ENCODE peak calls at places on chromosomes 7 and 10, in four cellular contexts. U is suprapubic skin, Y is osteocyte, M is RWPE1. T is an unnamed sample.

GRCh38 chr10:30639946-30640786 is 10.6 kb upstream of the LYZL2 start:
- DNase-seq in Y (no peak), M (peak), U (no peak), T (peak)

GRCh38 chr7:67429735-67430134 is 433.1 kb downstream of the TYW1 start:
- DNase-seq in M (no peak), U (no peak), Y (no peak), T (no peak)

GRCh38 chr10:63866747-63867140 is 345.5 kb downstream of the REEP3 start:
- DNase-seq in Y (no peak), U (no peak), M (peak), T (peak)

GRCh38 chr10:30353851-30354250 is 4.8 kb upstream of the MTPAP start:
- DNase-seq in Y (no peak), U (no peak), M (no peak), T (no peak)

GRCh38 chr7:102318482-102318971 is 31.9 kb downstream of the SH2B2 start:
- DNase-seq in U (no peak), Y (no peak), M (peak), T (no peak)

GRCh38 chr10:60937784-60938654 is 6.0 kb downstream of the RHOBTB1 start:
- DNase-seq in M (no peak), Y (no peak), U (no peak), T (no peak)

GRCh38 chr7:34973400-34973760 is 63.9 kb downstream of the DPY19L1 start:
- DNase-seq in Y (no peak), U (no peak), M (no peak), T (no peak)

GRCh38 chr7:138338361-138338760 is 121.7 kb upstream of the TRIM24 start:
- DNase-seq in M (no peak), U (no peak), Y (no peak), T (peak)

GRCh38 chr7:155743197-155743596 is 69.1 kb downstream of the SHH start:
- DNase-seq in U (no peak), Y (no peak), M (no peak), T (peak)

GRCh38 chr7:80309971-80310549 is 175.4 kb downstream of the GNAI1 start:
- DNase-seq in U (no peak), Y (no peak), M (no peak), T (no peak)

GRCh38 chr10:125827133-125827532 is 3.8 kb downstream of the BCCIP start:
- DNase-seq in U (no peak), Y (no peak), M (no peak), T (no peak)

GRCh38 chr7:123208793-123209192 is 9.0 kb upstream of the SLC13A1 start:
- DNase-seq in M (no peak), U (no peak), Y (no peak), T (peak)

GRCh38 chr7:37709631-37710509 is 26.3 kb downstream of the GPR141 start:
- DNase-seq in U (no peak), Y (no peak), M (no peak), T (no peak)

T was measured in lung microvascular endothelial cell.